ENCODE peak calls at places on chromosomes 16 and 17, in seven cellular contexts. U is stomach, X is cardiac muscle cell, K is fibroblast of pulmonary artery, F is ascending aorta, W is BJ, J is spleen. B is an unnamed sample.

GRCh38 chr17:73546770-73547345 is 97.4 kb downstream of the SDK2 start:
- DNase-seq in U (peak), X (peak), K (no peak), F (no peak), W (peak), J (peak), B (peak)

GRCh38 chr17:74736423-74737298 is at the start of gene RAB37:
- DNase-seq in U (peak), X (peak), K (no peak), F (no peak), W (no peak), J (peak), B (no peak)

GRCh38 chr17:49216953-49217650 is 6.6 kb downstream of the ABI3 start:
- DNase-seq in U (peak), X (no peak), K (no peak), F (no peak), W (no peak), J (peak), B (no peak)

GRCh38 chr17:64148017-64148631 is 18.2 kb upstream of the ERN1 start:
- DNase-seq in U (no peak), X (peak), K (peak), F (no peak), W (no peak), J (no peak), B (no peak)

GRCh38 chr16:50853329-50853728 is 111.4 kb downstream of the CYLD start:
- DNase-seq in U (no peak), X (no peak), K (no peak), F (no peak), W (no peak), J (no peak), B (no peak)

GRCh38 chr16:4624827-4625616 is 396 bp downstream of the MGRN1 start:
- DNase-seq in U (peak), X (peak), K (peak), F (peak), W (no peak), J (peak), B (peak)

GRCh38 chr16:21701271-21701670 is 37.5 kb downstream of the OTOA start:
- DNase-seq in U (no peak), X (no peak), K (no peak), F (no peak), W (no peak), J (no peak), B (no peak)

GRCh38 chr17:4520881-4521600 is 22.4 kb downstream of the SPNS2 start:
- DNase-seq in U (peak), X (peak), K (peak), F (no peak), W (no peak), J (no peak), B (peak)

GRCh38 chr16:2981177-2981898 is 1.1 kb upstream of the PKMYT1 start:
- DNase-seq in U (no peak), X (peak), K (peak), F (no peak), W (no peak), J (no peak), B (peak)

GRCh38 chr17:76056882-76057281 is 15.4 kb downstream of the SRP68 start:
- DNase-seq in U (no peak), X (no peak), K (no peak), F (no peak), W (no peak), J (no peak), B (no peak)

GRCh38 chr16:11677959-11678881 is 10.0 kb downstream of the SNN start:
- DNase-seq in U (no peak), X (no peak), K (no peak), F (peak), W (no peak), J (no peak), B (no peak)

GRCh38 chr17:40069751-40070643 is 7.2 kb downstream of the THRA start:
- DNase-seq in U (peak), X (peak), K (peak), F (no peak), W (no peak), J (no peak), B (peak)

GRCh38 chr17:56913867-56914640 is at the start of gene TRIM25:
- DNase-seq in U (peak), X (peak), K (peak), F (peak), W (peak), J (peak), B (peak)

GRCh38 chr16:59046335-59046734 is 312.2 kb upstream of the GOT2 start:
- DNase-seq in U (no peak), X (no peak), K (no peak), F (no peak), W (peak), J (no peak), B (peak)

GRCh38 chr17:42110301-42111264 is 1.9 kb downstream of the DHX58 start:
- DNase-seq in U (no peak), X (no peak), K (no peak), F (no peak), W (no peak), J (no peak), B (no peak)

GRCh38 chr17:44385287-44386181 is 3.9 kb downstream of the ITGA2B start:
- DNase-seq in U (peak), X (peak), K (peak), F (peak), W (peak), J (peak), B (peak)

GRCh38 chr17:17810374-17811248 is 26.2 kb downstream of the SREBF1 start:
- DNase-seq in U (no peak), X (peak), K (peak), F (no peak), W (no peak), J (no peak), B (peak)

GRCh38 chr16:54903047-54903446 is 27.6 kb upstream of the IRX5 start:
- DNase-seq in U (no peak), X (no peak), K (no peak), F (no peak), W (no peak), J (no peak), B (no peak)

GRCh38 chr16:74752258-74752657 is 22.4 kb downstream of the FA2H start:
- DNase-seq in U (no peak), X (no peak), K (no peak), F (no peak), W (no peak), J (peak), B (no peak)

GRCh38 chr17:80101946-80102706 is 745 bp downstream of the GAA start:
- DNase-seq in U (no peak), X (peak), K (peak), F (no peak), W (no peak), J (peak), B (peak)

GRCh38 chr17:66673668-66674276 is 161.1 kb upstream of the CACNG5 start:
- DNase-seq in U (peak), X (peak), K (peak), F (no peak), W (no peak), J (no peak), B (peak)

GRCh38 chr16:21158208-21159110 is at the start of gene LDAF1:
- DNase-seq in U (peak), X (peak), K (peak), F (peak), W (no peak), J (peak), B (peak)

GRCh38 chr16:53714080-53715050 is 10.4 kb downstream of the FTO start:
- DNase-seq in U (no peak), X (peak), K (peak), F (no peak), W (no peak), J (no peak), B (no peak)

GRCh38 chr17:81870155-81870977 is 771 bp downstream of the ARHGDIA start:
- DNase-seq in U (peak), X (peak), K (peak), F (no peak), W (no peak), J (peak), B (peak)

GRCh38 chr17:540632-541031 is 174.0 kb downstream of the VPS53 start:
- DNase-seq in U (no peak), X (no peak), K (no peak), F (no peak), W (no peak), J (no peak), B (no peak)

GRCh38 chr16:88657371-88657770 is 5.5 kb downstream of the MVD start:
- DNase-seq in U (no peak), X (no peak), K (no peak), F (no peak), W (no peak), J (no peak), B (no peak)

GRCh38 chr16:69311533-69312388 is 611 bp downstream of the VPS4A start:
- DNase-seq in U (peak), X (peak), K (peak), F (no peak), W (no peak), J (peak), B (peak)
- TF ChIP-seq CTCF in U (no peak), X (no peak), K (no peak), F (no peak), W (peak), J (no peak), B (peak)

GRCh38 chr16:56988948-56989945 is at the start of gene NLRC5:
- DNase-seq in U (peak), X (peak), K (peak), F (peak), W (no peak), J (peak), B (peak)
- H3K4me3 ChIP-seq in U (peak), X (peak), K (peak), F (peak), W (peak), J (peak), B (peak)

GRCh38 chr17:69250641-69251040 is 22.0 kb upstream of the ABCA10 start:
- DNase-seq in U (no peak), X (peak), K (peak), F (no peak), W (no peak), J (no peak), B (peak)

GRCh38 chr17:69245617-69246016 is 17.0 kb upstream of the ABCA10 start:
- DNase-seq in U (no peak), X (no peak), K (no peak), F (no peak), W (no peak), J (no peak), B (no peak)

GRCh38 chr17:69246202-69246601 is 17.6 kb upstream of the ABCA10 start:
- DNase-seq in U (no peak), X (no peak), K (no peak), F (no peak), W (no peak), J (no peak), B (no peak)

GRCh38 chr17:69246726-69247375 is 18.2 kb upstream of the ABCA10 start:
- DNase-seq in U (no peak), X (peak), K (peak), F (no peak), W (no peak), J (no peak), B (peak)
- TF ChIP-seq CTCF in U (no peak), X (peak), K (peak), F (peak), W (peak), J (peak), B (peak)

GRCh38 chr17:8159459-8160223 is 3.1 kb downstream of the VAMP2 start:
- DNase-seq in U (no peak), X (no peak), K (no peak), F (no peak), W (no peak), J (peak), B (no peak)

GRCh38 chr17:8160224-8160577 is 2.5 kb downstream of the VAMP2 start:
- DNase-seq in U (no peak), X (no peak), K (no peak), F (no peak), W (no peak), J (no peak), B (no peak)

GRCh38 chr17:8162232-8162996 is at the start of gene VAMP2:
- DNase-seq in U (peak), X (peak), K (peak), F (no peak), W (no peak), J (peak), B (peak)

GRCh38 chr17:8161289-8162231 is 1.2 kb downstream of the VAMP2 start:
- DNase-seq in U (no peak), X (no peak), K (no peak), F (no peak), W (no peak), J (peak), B (no peak)

DNA sequence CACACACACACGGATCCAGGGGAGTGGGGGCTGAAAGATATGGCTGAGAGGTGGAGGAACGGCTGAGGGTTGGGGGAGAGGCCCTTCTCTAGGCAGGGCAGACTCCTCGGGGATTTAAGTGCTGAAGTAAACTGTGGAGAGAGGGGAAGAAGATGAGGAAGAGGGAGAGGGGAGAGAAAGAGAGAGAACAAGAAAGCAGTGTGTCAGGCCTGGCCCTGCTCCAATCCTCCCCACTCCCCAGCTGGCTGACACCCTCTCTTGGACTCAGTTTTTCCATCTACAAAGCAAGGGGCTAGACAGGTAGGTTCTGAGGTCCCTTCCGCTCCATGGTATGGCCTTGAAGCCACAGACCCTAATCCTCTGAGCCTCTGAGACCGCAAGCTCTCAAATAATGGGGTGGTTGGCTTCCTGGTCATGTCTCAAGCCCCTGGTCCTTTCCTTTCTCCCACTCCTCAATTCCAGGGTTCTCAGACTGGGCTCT is 2.0 kb downstream of the VAMP2 start:
- DNase-seq in U (no peak), X (no peak), K (no peak), F (no peak), W (no peak), J (no peak), B (no peak)
- H3K4me3 ChIP-seq in U (no peak), X (no peak), K (peak), F (peak), W (no peak), J (no peak), B (no peak)

GRCh38 chr17:28533091-28533670 is 19.2 kb downstream of the UNC119 start:
- DNase-seq in U (no peak), X (no peak), K (no peak), F (no peak), W (no peak), J (no peak), B (no peak)

GRCh38 chr17:28537219-28537610 is 15.2 kb downstream of the UNC119 start:
- DNase-seq in U (peak), X (no peak), K (no peak), F (no peak), W (no peak), J (no peak), B (no peak)

GRCh38 chr17:28534740-28535375 is 17.6 kb downstream of the UNC119 start:
- DNase-seq in U (no peak), X (no peak), K (no peak), F (no peak), W (no peak), J (no peak), B (no peak)

GRCh38 chr17:28538296-28538895 is 14.0 kb downstream of the UNC119 start:
- DNase-seq in U (no peak), X (no peak), K (no peak), F (no peak), W (no peak), J (no peak), B (no peak)

GRCh38 chr17:28536532-28537218 is 15.7 kb downstream of the UNC119 start:
- DNase-seq in U (no peak), X (no peak), K (no peak), F (no peak), W (no peak), J (no peak), B (no peak)
- TF ChIP-seq CTCF in U (no peak), X (no peak), K (no peak), F (no peak), W (no peak), J (no peak), B (no peak)

DNA sequence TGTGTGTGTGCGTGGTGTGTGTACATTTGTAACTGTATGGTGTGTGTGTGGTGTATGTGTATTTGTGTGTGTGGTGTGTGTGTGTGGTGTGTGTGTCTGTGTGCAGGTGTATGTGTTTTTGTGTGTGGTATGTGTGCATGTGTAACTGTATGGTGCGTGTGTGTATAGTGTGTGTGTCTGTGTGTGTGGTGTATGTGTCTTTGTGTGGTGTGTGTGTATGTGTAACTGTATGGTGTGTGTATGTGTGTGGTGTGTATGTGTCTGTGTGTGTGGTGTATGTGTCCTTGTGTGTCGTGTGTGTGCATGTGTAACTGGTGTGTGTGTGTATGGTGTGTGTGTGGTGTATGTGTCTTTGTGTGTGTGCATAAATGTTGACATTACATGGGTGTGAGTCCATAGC is 163.7 kb upstream of the PLCG2 start:
- DNase-seq in U (no peak), X (no peak), K (no peak), F (no peak), W (no peak), J (no peak), B (no peak)
- H3K4me3 ChIP-seq in U (no peak), X (no peak), K (no peak), F (no peak), W (no peak), J (no peak), B (no peak)